ENCODE peak calls at places on chromosomes 1 and 21, in six cellular contexts. K, H, R, C, S and O are unnamed samples.

GRCh38 chr1:52668711-52669110 is 29.4 kb downstream of the COA7 start:
- DNase-seq in S (no peak), K (peak; percentile 81), R (no peak), C (no peak), H (no peak), O (no peak)

GRCh38 chr1:25653558-25653957 is 37.0 kb downstream of the MAN1C1 start:
- DNase-seq in K (no peak), C (peak; percentile 7), R (no peak), H (no peak), S (no peak), O (no peak)

GRCh38 chr1:180521474-180522203 is 19.3 kb upstream of the ACBD6 start:
- DNase-seq in S (no peak), H (no peak), C (no peak), R (no peak), K (peak; percentile 41), O (no peak)

GRCh38 chr1:232904131-232904530 is 46.3 kb upstream of the NTPCR start:
- DNase-seq in C (no peak), S (no peak), R (no peak), K (no peak), H (no peak), O (no peak)

GRCh38 chr1:92993581-92993980 is 32.3 kb upstream of the DIPK1A start:
- DNase-seq in R (no peak), H (no peak), K (no peak), C (no peak), S (no peak), O (no peak)

GRCh38 chr1:7902478-7903084 is 38.1 kb downstream of the TNFRSF9 start:
- DNase-seq in K (peak; percentile 81), R (peak; percentile 68), H (peak; percentile 58), S (peak; percentile 86), C (peak; percentile 80), O (peak; percentile 78)

GRCh38 chr1:86441581-86441980 is 17.6 kb downstream of the CLCA2 start:
- DNase-seq in S (no peak), K (no peak), C (no peak), R (no peak), H (no peak), O (no peak)

GRCh38 chr1:23129846-23130245 is 38.8 kb downstream of the LUZP1 start:
- DNase-seq in K (peak; percentile 16), H (peak; percentile 78), S (no peak), C (no peak), R (no peak), O (no peak)

GRCh38 chr1:107940178-107940577 is 24.8 kb downstream of the VAV3 start:
- DNase-seq in K (no peak), H (no peak), R (no peak), C (no peak), S (no peak), O (no peak)

GRCh38 chr1:234371414-234371813 is 1.8 kb upstream of the COA6 start:
- DNase-seq in C (no peak), S (no peak), K (peak; percentile 7), R (no peak), H (no peak), O (no peak)

GRCh38 chr1:175245324-175245723 is 52.7 kb upstream of the KIAA0040 start:
- DNase-seq in C (no peak), K (no peak), S (no peak), R (no peak), H (no peak), O (no peak)

GRCh38 chr1:166350490-166350889 is 183.7 kb upstream of the FAM78B start:
- DNase-seq in R (no peak), K (no peak), C (peak; percentile 72), S (no peak), H (no peak), O (no peak)

GRCh38 chr1:24913274-24913604 is 16.8 kb downstream of the RUNX3 start:
- DNase-seq in C (no peak), S (no peak), H (no peak), K (no peak), R (no peak), O (no peak)

GRCh38 chr1:32623775-32624174 is 26.6 kb downstream of the ZBTB8OS start:
- DNase-seq in R (no peak), C (no peak), K (no peak), S (no peak), H (no peak), O (no peak)

GRCh38 chr1:156103521-156103947 is 11.0 kb upstream of the LMNA start:
- DNase-seq in S (no peak), H (peak; percentile 73), C (peak; percentile 61), K (peak; percentile 45), R (no peak), O (no peak)

GRCh38 chr1:22257286-22258275 is 114.7 kb upstream of the WNT4 start:
- DNase-seq in C (no peak), S (no peak), R (no peak), H (no peak), K (peak; percentile 50), O (no peak)

GRCh38 chr1:31522556-31522845 is 53.8 kb upstream of the TINAGL1 start:
- DNase-seq in S (no peak), R (no peak), K (no peak), C (no peak), H (no peak), O (no peak)

GRCh38 chr1:236465959-236466303 is 57.9 kb upstream of the LGALS8 start:
- DNase-seq in R (no peak), K (no peak), S (no peak), H (no peak), C (no peak), O (peak; percentile 56)

GRCh38 chr21:42234464-42235241 is 15.7 kb downstream of the ABCG1 start:
- DNase-seq in S (peak; percentile 95), H (peak; percentile 52), C (peak; percentile 92), K (peak; percentile 63), R (no peak), O (no peak)

GRCh38 chr1:24318988-24319863 is at the start of gene GRHL3:
- DNase-seq in C (no peak), K (peak; percentile 75), R (peak; percentile 56), S (no peak), H (no peak), O (no peak)

GRCh38 chr1:183096889-183097288 is 73.7 kb downstream of the LAMC1 start:
- DNase-seq in R (no peak), H (no peak), K (no peak), C (no peak), S (no peak), O (no peak)

GRCh38 chr1:100767176-100767876 is 47.8 kb downstream of the VCAM1 start:
- DNase-seq in H (peak; percentile 55), C (no peak), R (no peak), K (peak; percentile 52), S (no peak), O (no peak)

GRCh38 chr1:46166521-46167462 is 8.1 kb upstream of the TSPAN1 start:
- DNase-seq in R (no peak), C (peak; percentile 14), S (peak; percentile 33), K (no peak), H (peak; percentile 37), O (peak; percentile 71)

GRCh38 chr1:223143760-223144248 is 756 bp upstream of the TLR5 start:
- DNase-seq in H (no peak), S (no peak), R (no peak), C (no peak), K (no peak), O (peak; percentile 47)

DNA sequence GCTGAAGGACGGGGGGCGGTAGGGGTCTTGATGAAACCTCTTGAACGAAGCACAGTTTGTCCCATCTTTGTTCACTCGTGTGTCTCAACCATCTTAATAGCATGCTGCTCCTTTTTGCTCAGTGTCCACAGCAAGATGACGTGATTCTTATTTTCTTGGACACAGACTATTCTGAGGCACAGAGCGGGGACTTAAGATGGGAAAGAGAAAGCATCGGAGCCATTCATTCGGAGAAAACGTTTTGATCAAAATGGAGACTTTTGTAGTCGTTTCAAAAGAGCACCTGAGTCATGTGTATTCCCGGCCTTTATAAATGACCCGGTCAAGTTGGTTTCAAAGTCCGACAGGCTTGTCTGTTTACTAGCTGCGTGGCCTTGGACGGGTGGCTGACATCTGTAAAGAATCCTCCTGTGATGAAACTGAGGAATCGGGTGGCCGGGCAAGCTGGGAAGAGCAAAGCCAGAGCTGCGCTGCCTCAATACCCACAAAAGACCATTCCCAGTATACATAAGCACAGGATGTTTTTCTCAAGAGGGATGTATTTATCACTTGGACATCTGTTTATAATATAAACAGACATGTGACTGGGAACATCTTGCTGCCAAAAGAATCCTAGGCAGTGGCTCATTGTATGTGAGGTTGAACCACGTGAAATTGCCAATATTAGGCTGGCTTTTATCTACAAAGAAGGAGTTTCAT is 18.5 kb downstream of the ETS2 start:
- DNase-seq in K (no peak), H (peak; percentile 14), S (no peak), R (no peak), C (no peak), O (no peak)
- H3K4me3 ChIP-seq in K (no peak overlapping the region), H (no peak overlapping the region), S (no peak overlapping the region), R (no peak overlapping the region), C (no peak overlapping the region), O (no peak overlapping the region)

GRCh38 chr1:2105781-2106524 is 55.7 kb downstream of the PRKCZ start:
- DNase-seq in S (no peak), K (no peak), C (no peak), R (no peak), H (no peak), O (no peak)

GRCh38 chr1:2108213-2108876 is 58.1 kb downstream of the PRKCZ start:
- DNase-seq in R (peak; percentile 47), K (peak; percentile 31), C (peak; percentile 87), H (no peak), S (peak; percentile 71), O (peak; percentile 64)

GRCh38 chr1:2106681-2107405 is 56.6 kb downstream of the PRKCZ start:
- DNase-seq in H (no peak), S (no peak), R (no peak), K (no peak), C (no peak), O (no peak)

GRCh38 chr1:2108877-2109580 is 58.8 kb downstream of the PRKCZ start:
- DNase-seq in K (no peak), R (no peak), C (no peak), H (no peak), S (no peak), O (no peak)

DNA sequence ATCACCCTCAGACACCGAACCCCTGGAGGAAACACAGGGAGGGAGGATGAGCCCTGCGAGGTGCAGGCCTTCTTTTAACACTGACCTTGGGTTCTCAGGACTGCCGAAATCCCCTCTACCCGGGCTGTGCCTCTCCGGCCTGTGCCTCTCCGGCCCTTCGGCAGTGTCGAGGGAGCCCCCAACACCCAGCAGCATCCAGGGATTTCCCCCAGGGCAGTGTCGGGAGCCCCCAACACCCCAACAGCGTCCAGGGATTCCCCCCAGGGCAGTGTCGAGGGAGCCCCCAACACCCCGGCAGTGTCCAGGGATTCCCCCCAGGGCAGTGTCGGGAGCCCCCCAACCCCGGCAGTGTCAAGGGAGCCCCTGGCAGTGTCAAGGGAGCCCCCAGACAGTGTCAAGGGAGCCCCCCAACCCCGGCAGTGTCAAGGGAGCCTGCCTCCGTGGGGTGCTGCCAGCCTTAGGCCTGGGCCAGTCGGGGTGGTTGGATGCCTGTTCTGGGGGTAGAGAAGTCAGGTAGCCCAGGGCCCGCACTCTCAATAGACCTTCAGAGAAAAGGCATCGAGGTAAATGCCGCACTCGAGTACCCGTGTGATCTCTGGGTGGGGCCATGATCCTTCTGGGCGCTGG is 57.5 kb downstream of the PRKCZ start:
- DNase-seq in H (no peak), R (no peak), C (no peak), K (no peak), S (no peak), O (no peak)
- H3K4me1 ChIP-seq in H (no peaks in the 10 kb centered on the region), R (no peaks in the 10 kb centered on the region), C (peaks cover 2% of the 10 kb centered on the region), K (no peaks in the 10 kb centered on the region), S (no peaks in the 10 kb centered on the region), O (no peaks in the 10 kb centered on the region)

GRCh38 chr21:45131537-45131999 is 57.2 kb downstream of the ADARB1 start:
- DNase-seq in R (no peak), C (no peak), H (no peak), S (no peak), K (no peak), O (no peak)
- H3K9ac ChIP-seq in R (no peak overlapping the region), C (no peak overlapping the region), H (no peak overlapping the region), S (no peak overlapping the region), K (no peak overlapping the region), O (no peak overlapping the region)

GRCh38 chr1:6603851-6604558 is 1.3 kb upstream of the KLHL21 start:
- DNase-seq in R (peak; percentile 78), K (peak; percentile 38), S (peak; percentile 89), C (no peak), H (peak; percentile 91), O (peak; percentile 38)
- H3K4me3 ChIP-seq in R (peak overlapping the region; percentile 87), K (peak overlapping the region; percentile 86), S (peak overlapping the region; percentile 65), C (no peak overlapping the region), H (no peak overlapping the region), O (no peak overlapping the region)